ENCODE peak calls at places on chromosomes 11 and 22, in four cellular contexts. One of them, this sample, is unnamed.

GRCh38 chr11:120191058-120191457 is 19.8 kb upstream of the OAF start:
- DNase-seq in A549: no peak
- DNase-seq in Peyer's patch: no peak
- DNase-seq in GM12891: no peak
- DNase-seq in this sample: no peak

GRCh38 chr22:36770116-36770945 is 5.6 kb downstream of the IFT27 start:
- DNase-seq in A549: no peak
- DNase-seq in Peyer's patch: peak
- DNase-seq in GM12891: no peak
- DNase-seq in this sample: no peak

GRCh38 chr11:62830904-62831519 is 839 bp downstream of the STX5 start:
- DNase-seq in A549: no peak
- DNase-seq in Peyer's patch: peak
- DNase-seq in GM12891: no peak
- DNase-seq in this sample: no peak

GRCh38 chr22:37757663-37758062 is 50.1 kb upstream of the GCAT start:
- DNase-seq in A549: no peak
- DNase-seq in Peyer's patch: no peak
- DNase-seq in GM12891: no peak
- DNase-seq in this sample: no peak

GRCh38 chr22:48373626-48374173 is 1454.0 kb downstream of the BRD1 start:
- DNase-seq in A549: no peak
- DNase-seq in Peyer's patch: peak
- DNase-seq in GM12891: no peak
- DNase-seq in this sample: no peak

GRCh38 chr22:44023404-44024287 is 456 bp upstream of the PARVB start:
- DNase-seq in A549: peak
- DNase-seq in Peyer's patch: peak
- DNase-seq in GM12891: peak
- DNase-seq in this sample: peak

GRCh38 chr11:101470881-101471535 is 112.8 kb downstream of the TRPC6 start:
- DNase-seq in A549: peak
- DNase-seq in Peyer's patch: no peak
- DNase-seq in GM12891: no peak
- DNase-seq in this sample: no peak

GRCh38 chr22:24728790-24729637 is 45.5 kb downstream of the PIWIL3 start:
- DNase-seq in A549: no peak
- DNase-seq in Peyer's patch: no peak
- DNase-seq in GM12891: no peak
- DNase-seq in this sample: peak

GRCh38 chr11:61168858-61169257 is 7.6 kb upstream of the VPS37C start:
- DNase-seq in A549: no peak
- DNase-seq in Peyer's patch: no peak
- DNase-seq in GM12891: no peak
- DNase-seq in this sample: no peak

GRCh38 chr11:69877235-69877634 is 58.0 kb upstream of the FGF3 start:
- DNase-seq in A549: no peak
- DNase-seq in Peyer's patch: peak
- DNase-seq in GM12891: no peak
- DNase-seq in this sample: no peak

GRCh38 chr11:109150603-109151002 is 271.4 kb upstream of the C11orf87 start:
- DNase-seq in A549: no peak
- DNase-seq in Peyer's patch: no peak
- DNase-seq in GM12891: no peak
- DNase-seq in this sample: no peak

GRCh38 chr22:35154937-35155387 is 89.0 kb downstream of the ISX start:
- DNase-seq in A549: peak
- DNase-seq in Peyer's patch: peak
- DNase-seq in GM12891: peak
- DNase-seq in this sample: peak

GRCh38 chr22:48901324-48901723 is 926.3 kb downstream of the BRD1 start:
- DNase-seq in A549: no peak
- DNase-seq in Peyer's patch: no peak
- DNase-seq in GM12891: no peak
- DNase-seq in this sample: no peak

GRCh38 chr11:2708151-2708581 is 8.4 kb upstream of the KCNQ1OT1 start:
- DNase-seq in A549: no peak
- DNase-seq in Peyer's patch: no peak
- DNase-seq in GM12891: no peak
- DNase-seq in this sample: no peak

GRCh38 chr11:11505190-11505589 is 116.6 kb downstream of the GALNT18 start:
- DNase-seq in A549: no peak
- DNase-seq in Peyer's patch: no peak
- DNase-seq in GM12891: no peak
- DNase-seq in this sample: no peak

GRCh38 chr22:17929909-17930308 is 94.5 kb downstream of the MICAL3 start:
- DNase-seq in A549: no peak
- DNase-seq in Peyer's patch: peak
- DNase-seq in GM12891: no peak
- DNase-seq in this sample: no peak

GRCh38 chr11:45994421-45995341 is 72.2 kb downstream of the LARGE2 start:
- DNase-seq in A549: no peak
- DNase-seq in Peyer's patch: no peak
- DNase-seq in GM12891: no peak
- DNase-seq in this sample: peak

GRCh38 chr22:19869497-19870152 is 15.0 kb upstream of the GNB1L start:
- DNase-seq in A549: no peak
- DNase-seq in Peyer's patch: peak
- DNase-seq in GM12891: no peak
- DNase-seq in this sample: no peak

GRCh38 chr11:30046211-30046945 is 29.5 kb upstream of the KCNA4 start:
- DNase-seq in A549: peak
- DNase-seq in Peyer's patch: no peak
- DNase-seq in GM12891: peak
- DNase-seq in this sample: no peak

GRCh38 chr11:126355324-126355925 is at the start of gene ST3GAL4:
- DNase-seq in A549: peak
- DNase-seq in Peyer's patch: peak
- DNase-seq in GM12891: peak
- DNase-seq in this sample: peak
- TF ChIP-seq POLR2A in A549: peak
- TF ChIP-seq POLR2A in Peyer's patch: no peak
- TF ChIP-seq POLR2A in GM12891: no peak
- TF ChIP-seq POLR2A in this sample: peak

DNA sequence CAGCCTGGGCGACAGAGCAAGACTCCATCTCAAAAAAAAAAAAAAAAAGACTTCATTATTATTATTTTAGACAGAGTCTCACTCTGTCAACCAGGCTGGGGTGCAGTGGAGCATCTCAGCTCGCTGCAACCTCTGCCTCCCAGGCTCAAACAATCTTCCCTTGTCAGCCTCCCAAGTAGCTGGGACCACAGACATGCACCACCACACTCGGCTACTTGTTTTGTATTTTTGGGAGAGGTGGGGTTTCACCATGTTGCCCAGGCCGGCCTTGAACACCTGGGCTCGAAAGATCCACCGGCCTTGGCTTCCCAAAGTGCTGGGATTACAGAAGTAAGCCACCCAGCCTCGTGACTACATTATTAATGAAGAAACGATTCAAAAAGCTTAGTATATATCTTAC is 5.3 kb upstream of the TYMP start:
- DNase-seq in A549: no peak
- DNase-seq in Peyer's patch: no peak
- DNase-seq in GM12891: no peak
- DNase-seq in this sample: no peak
- TF ChIP-seq POLR2A in A549: no peak
- TF ChIP-seq POLR2A in Peyer's patch: no peak
- TF ChIP-seq POLR2A in GM12891: no peak
- TF ChIP-seq POLR2A in this sample: no peak

GRCh38 chr11:18699848-18700261 is 1.3 kb downstream of the TMEM86A start:
- DNase-seq in A549: no peak
- DNase-seq in Peyer's patch: no peak
- DNase-seq in GM12891: no peak
- DNase-seq in this sample: no peak

GRCh38 chr11:18699269-18699596 is 654 bp downstream of the TMEM86A start:
- DNase-seq in A549: no peak
- DNase-seq in Peyer's patch: no peak
- DNase-seq in GM12891: no peak
- DNase-seq in this sample: no peak

GRCh38 chr11:18697581-18697980 is 998 bp upstream of the TMEM86A start:
- DNase-seq in A549: no peak
- DNase-seq in Peyer's patch: no peak
- DNase-seq in GM12891: no peak
- DNase-seq in this sample: no peak

GRCh38 chr11:18700375-18700774 is 1.8 kb downstream of the TMEM86A start:
- DNase-seq in A549: no peak
- DNase-seq in Peyer's patch: no peak
- DNase-seq in GM12891: no peak
- DNase-seq in this sample: no peak

DNA sequence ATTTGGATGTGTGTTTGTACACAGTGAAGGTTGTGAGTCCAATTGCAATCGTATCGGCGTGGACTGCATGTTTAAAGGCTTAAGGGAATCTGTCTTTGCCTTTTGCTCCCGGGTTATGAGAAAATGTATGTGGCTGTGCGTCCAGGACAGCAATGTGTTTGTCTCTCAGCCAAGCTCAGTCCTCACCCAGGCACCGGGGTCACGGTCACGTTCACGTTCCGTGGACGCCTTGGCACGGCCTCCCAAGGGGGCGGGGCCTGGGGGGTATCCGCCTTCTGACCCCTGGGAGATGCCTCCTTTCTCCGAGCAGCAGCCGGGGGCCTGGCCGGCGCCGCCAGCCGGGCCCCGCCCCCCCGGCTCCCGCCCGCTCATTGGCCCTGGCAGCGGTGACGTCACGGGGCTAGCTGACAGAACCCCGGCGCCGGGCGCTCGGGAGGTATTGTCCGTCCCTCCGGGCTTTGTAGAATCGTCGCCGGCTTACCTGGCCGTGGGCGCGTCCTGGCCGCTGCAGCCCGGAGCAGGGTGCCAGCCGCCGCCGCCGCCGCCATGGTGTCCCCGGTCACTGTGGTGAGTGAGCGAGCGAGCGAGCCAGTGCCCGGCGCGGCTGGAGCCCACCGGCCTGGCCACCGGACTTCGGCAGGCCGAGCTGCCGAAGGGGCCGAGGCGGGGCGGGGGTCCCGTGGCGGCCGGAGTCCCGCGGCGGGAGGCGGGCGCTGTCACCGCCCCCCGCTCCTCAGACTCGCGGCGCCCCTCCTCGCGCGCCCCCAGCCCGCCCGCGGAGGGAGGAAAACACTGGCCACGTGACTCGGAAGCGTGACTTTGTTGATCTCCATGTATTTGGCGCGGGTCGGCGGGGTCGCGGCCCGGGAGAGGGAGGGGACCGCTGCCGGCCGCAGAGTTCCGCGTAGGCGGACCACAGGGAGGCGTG is at the start of gene TMEM86A:
- DNase-seq in A549: peak
- DNase-seq in Peyer's patch: peak
- DNase-seq in GM12891: peak
- DNase-seq in this sample: peak
- TF ChIP-seq POLR2A in A549: no peak
- TF ChIP-seq POLR2A in Peyer's patch: peak
- TF ChIP-seq POLR2A in GM12891: no peak
- TF ChIP-seq POLR2A in this sample: no peak

DNA sequence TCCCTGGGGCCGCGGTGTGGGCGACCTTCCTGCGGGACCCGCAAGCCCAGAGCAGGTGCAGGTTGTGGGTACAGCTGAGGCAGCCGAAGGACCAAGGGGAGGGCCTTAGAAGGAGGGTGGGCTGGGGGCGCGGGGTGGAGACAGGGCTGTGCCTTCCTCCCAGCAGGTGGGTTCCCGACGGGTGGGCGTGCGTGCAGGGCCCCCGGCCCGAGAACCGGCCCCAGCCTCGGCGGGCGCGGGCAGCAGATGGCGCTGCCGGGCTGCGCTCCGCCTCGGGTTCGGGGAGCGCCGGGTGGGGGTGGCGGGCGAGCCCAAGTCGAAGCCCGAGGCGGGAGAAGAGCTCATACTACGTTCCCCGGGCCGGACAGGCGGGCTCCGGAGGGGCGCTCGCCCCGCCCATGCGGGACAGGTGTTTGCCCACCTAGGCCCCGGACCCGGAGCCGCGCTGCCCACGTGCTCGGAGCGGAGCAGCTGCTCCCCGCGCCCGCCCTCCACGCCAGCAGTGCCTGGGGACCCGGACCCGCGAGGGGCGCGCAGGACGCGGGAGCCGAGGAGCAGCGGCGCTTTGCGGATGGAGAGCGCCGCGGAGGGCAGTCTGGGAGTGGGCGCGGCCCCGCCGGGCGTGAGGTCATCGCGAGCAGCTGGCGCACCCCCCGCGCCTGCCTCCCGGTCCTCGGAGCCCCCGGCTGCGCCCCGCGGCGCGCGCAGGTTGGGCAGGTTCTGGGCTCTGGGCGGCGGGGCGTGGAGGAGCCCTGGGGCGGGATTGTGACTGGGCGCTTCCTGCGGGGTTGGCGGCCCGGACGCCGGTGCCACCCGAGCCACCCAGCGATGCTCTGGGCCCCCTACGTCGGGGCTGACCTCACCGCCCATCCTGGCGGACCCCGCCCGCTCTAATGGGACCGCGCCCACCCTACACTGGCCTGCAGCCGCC is 25.3 kb downstream of the DUSP8 start:
- DNase-seq in A549: peak
- DNase-seq in Peyer's patch: peak
- DNase-seq in GM12891: peak
- DNase-seq in this sample: peak
- TF ChIP-seq POLR2A in A549: no peak
- TF ChIP-seq POLR2A in Peyer's patch: no peak
- TF ChIP-seq POLR2A in GM12891: no peak
- TF ChIP-seq POLR2A in this sample: no peak

DNA sequence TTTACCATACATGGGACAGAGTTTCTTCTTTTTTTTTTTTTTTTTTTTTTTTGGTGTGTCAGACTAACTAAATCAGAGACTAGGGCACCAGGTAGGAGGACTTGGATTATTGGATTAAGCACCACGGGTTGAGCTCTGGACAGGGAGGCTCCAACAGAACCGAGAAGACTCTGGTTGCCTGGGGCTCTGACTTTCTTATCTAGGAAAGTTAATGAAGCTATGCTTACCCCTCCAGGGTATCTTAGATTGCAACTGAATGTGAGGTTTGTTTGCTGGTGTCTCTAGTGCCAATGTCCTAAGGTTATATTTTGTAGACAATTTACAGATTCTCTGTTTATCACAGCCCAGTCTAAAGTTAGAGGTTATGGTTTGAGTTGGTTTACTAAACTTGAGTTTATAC is 18.1 kb downstream of the ETS1 start:
- DNase-seq in A549: no peak
- DNase-seq in Peyer's patch: no peak
- DNase-seq in GM12891: no peak
- DNase-seq in this sample: no peak
- TF ChIP-seq POLR2A in A549: no peak
- TF ChIP-seq POLR2A in Peyer's patch: no peak
- TF ChIP-seq POLR2A in GM12891: no peak
- TF ChIP-seq POLR2A in this sample: no peak

GRCh38 chr11:111353776-111354600 is 25.1 kb downstream of the POU2AF1 start:
- DNase-seq in A549: no peak
- DNase-seq in Peyer's patch: no peak
- DNase-seq in GM12891: no peak
- DNase-seq in this sample: no peak
- TF ChIP-seq POLR2A in A549: no peak
- TF ChIP-seq POLR2A in Peyer's patch: no peak
- TF ChIP-seq POLR2A in GM12891: no peak
- TF ChIP-seq POLR2A in this sample: no peak

GRCh38 chr11:74749127-74749964 is 697 bp downstream of the RNF169 start:
- DNase-seq in A549: peak
- DNase-seq in Peyer's patch: peak
- DNase-seq in GM12891: peak
- DNase-seq in this sample: peak
- TF ChIP-seq POLR2A in A549: no peak
- TF ChIP-seq POLR2A in Peyer's patch: no peak
- TF ChIP-seq POLR2A in GM12891: no peak
- TF ChIP-seq POLR2A in this sample: peak

This sample was measured in erythroblast.